ENCODE peak calls at places on chromosomes 4 and X, in seven cellular contexts. R is glutamatergic neuron, V is thoracic aorta, B is heart left ventricle, G is endothelial cell, U is cardiac fibroblast, O is mesothelial cell of epicardium. Z is an unnamed sample.

GRCh38 chrX:106302304-106302703 is 134.2 kb downstream of the PWWP3B start:
- DNase-seq in R (no peak), V (no peak), B (no peak), G (no peak), U (peak; percentile 4), O (no peak), Z (no peak)

GRCh38 chrX:9471571-9471985 is 6.7 kb downstream of the TBL1X start:
- DNase-seq in R (no peak), V (no peak), B (no peak), G (no peak), U (no peak), O (no peak), Z (no peak)

GRCh38 chr4:74423101-74423500 is 21.8 kb upstream of the AREG start:
- DNase-seq in R (no peak), V (no peak), B (peak; percentile 60), G (no peak), U (peak; percentile 93), O (no peak), Z (no peak)

GRCh38 chrX:15988661-15989603 is 134.3 kb upstream of the AP1S2 start:
- DNase-seq in R (no peak), V (no peak), B (peak; percentile 17), G (no peak), U (peak; percentile 86), O (no peak), Z (no peak)

GRCh38 chrX:1661048-1661921 is 46.4 kb downstream of the ASMT start:
- DNase-seq in R (peak; percentile 79), V (no peak), B (peak; percentile 17), G (no peak), U (no peak), O (no peak), Z (no peak)

GRCh38 chr4:75659512-75660031 is 13.6 kb downstream of the G3BP2 start:
- DNase-seq in R (no peak), V (no peak), B (no peak), G (no peak), U (no peak), O (no peak), Z (no peak)

GRCh38 chrX:39729834-39730670 is 367.7 kb downstream of the BCOR start:
- DNase-seq in R (peak; percentile 77), V (no peak), B (no peak), G (peak; percentile 19), U (no peak), O (no peak), Z (peak; percentile 40)

GRCh38 chr4:151389316-151389715 is 19.7 kb upstream of the FHIP1A start:
- DNase-seq in R (no peak), V (no peak), B (no peak), G (no peak), U (no peak), O (no peak), Z (no peak)

GRCh38 chr4:71765349-71765748 is 18.5 kb downstream of the GC start:
- DNase-seq in R (no peak), V (no peak), B (no peak), G (no peak), U (no peak), O (no peak), Z (no peak)

GRCh38 chr4:183443609-183444148 is 757 bp upstream of the CDKN2AIP start:
- DNase-seq in R (no peak), V (peak; percentile 10), B (no peak), G (peak; percentile 63), U (no peak), O (no peak), Z (no peak)
- TF ChIP-seq CTCF in R (no peak), V (no peak), B (no peak), G (no peak), U (no peak), O (no peak), Z (no peak)

GRCh38 chr4:185142911-185143595 is at the start of gene SLC25A4:
- DNase-seq in R (peak; percentile 95), V (peak; percentile 41), B (peak; percentile 91), G (peak; percentile 87), U (peak; percentile 71), O (peak; percentile 88), Z (peak; percentile 65)
- TF ChIP-seq CTCF in R (peak; percentile 73), V (peak; percentile 63), B (peak; percentile 55), G (peak; percentile 53), U (peak; percentile 11), O (peak; percentile 56), Z (peak; percentile 22)

GRCh38 chrX:107968623-107969022 is 13.5 kb downstream of the TEX13B start:
- DNase-seq in R (no peak), V (no peak), B (no peak), G (no peak), U (no peak), O (no peak), Z (no peak)
- TF ChIP-seq CTCF in R (no peak), V (no peak), B (no peak), G (no peak), U (no peak), O (no peak), Z (no peak)

GRCh38 chrX:28581522-28581921 is 5.7 kb upstream of the IL1RAPL1 start:
- DNase-seq in R (no peak), V (no peak), B (no peak), G (no peak), U (no peak), O (no peak), Z (no peak)

GRCh38 chrX:28576117-28576516 is 11.1 kb upstream of the IL1RAPL1 start:
- DNase-seq in R (no peak), V (no peak), B (no peak), G (no peak), U (no peak), O (no peak), Z (no peak)
- TF ChIP-seq CTCF in R (no peak), V (no peak), B (no peak), G (no peak), U (no peak), O (no peak), Z (no peak)

DNA sequence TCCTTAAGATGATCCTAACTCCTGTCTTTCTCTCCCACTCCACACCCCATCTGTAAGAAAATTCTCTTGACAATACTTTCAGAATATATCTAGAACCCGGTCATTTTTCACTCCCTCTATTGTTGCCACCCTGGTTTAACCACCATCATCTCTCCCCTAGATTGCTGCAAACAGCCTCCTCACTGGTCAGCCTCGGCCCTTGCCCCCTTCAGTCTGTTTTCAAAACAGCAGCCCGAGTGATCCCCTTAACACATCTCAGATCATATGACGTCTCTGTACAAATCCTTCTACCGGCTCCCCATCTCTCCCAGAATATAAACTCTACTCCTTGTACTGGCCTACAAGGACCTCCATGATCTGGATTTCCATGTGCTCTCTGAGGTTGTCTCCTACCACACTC is 35.2 kb upstream of the F9 start:
- DNase-seq in R (no peak), V (no peak), B (no peak), G (no peak), U (no peak), O (no peak), Z (no peak)
- TF ChIP-seq CTCF in R (no peak), V (no peak), B (no peak), G (no peak), U (no peak), O (no peak), Z (no peak)

DNA sequence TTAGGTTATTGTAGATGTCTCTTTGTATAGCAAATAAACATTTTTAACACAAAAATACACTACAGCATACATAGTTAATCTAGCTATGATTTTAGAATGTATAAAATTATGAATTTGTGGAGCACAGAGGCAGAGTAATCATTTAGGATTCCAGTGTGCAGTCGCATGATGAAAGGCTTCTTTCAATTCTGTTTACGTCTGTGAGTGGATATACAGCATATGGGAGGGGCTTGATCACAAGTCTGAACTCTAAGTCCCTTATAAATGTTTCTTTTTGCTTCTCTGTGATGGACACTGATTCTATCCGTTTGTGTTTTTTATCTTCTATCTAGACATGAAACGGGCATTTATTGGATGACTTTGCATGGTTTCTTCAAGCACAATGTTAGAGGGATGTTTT is 1239.6 kb upstream of the AGA start:
- DNase-seq in R (no peak), V (no peak), B (no peak), G (no peak), U (no peak), O (no peak), Z (no peak)
- TF ChIP-seq CTCF in R (no peak), V (no peak), B (no peak), G (no peak), U (no peak), O (no peak), Z (no peak)

DNA sequence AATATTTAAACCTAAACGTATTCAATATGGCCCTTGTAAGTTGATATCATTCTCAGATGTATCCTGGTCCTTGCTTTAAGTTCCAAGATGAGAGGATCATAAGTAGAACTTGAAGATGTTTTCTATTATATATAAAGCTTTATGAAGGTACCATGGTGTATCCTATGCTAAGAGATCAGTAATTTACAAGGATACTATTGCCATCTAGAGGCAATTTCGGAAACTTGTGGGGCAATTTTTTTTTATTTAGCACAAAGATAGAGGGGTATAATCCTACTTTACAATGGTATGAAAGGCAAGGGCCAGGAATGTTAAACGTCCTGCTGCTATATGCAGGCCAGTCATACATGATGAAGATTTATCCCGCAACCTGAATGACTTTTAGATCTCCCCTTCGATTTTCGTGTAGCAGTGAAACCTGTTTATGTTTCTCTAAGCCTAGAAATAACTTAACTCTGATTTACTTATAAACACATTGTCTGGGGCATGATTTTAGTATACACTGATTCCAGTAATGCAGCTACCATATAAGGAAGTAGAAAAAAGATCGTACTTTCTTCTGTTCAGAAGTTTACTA is 2.5 kb downstream of the SLC25A31 start:
- DNase-seq in R (no peak), V (no peak), B (no peak), G (no peak), U (peak; percentile 68), O (no peak), Z (peak; percentile 28)
- TF ChIP-seq CTCF in R (peak; percentile 9), V (peak; percentile 60), B (peak; percentile 58), G (peak; percentile 34), U (peak; percentile 50), O (peak; percentile 43), Z (peak; percentile 71)

GRCh38 chr4:80229128-80229527 is 31.8 kb downstream of the PRDM8 start:
- DNase-seq in R (no peak), V (no peak), B (no peak), G (no peak), U (no peak), O (no peak), Z (no peak)
- TF ChIP-seq CTCF in R (no peak), V (no peak), B (no peak), G (no peak), U (no peak), O (no peak), Z (no peak)